ENCODE peak calls at places on chromosomes 1 and 21, in seven cellular contexts. Y is HS-27A, H is right lobe of liver, X is C1 segment of cervical spinal cord, K is anterior cingulate cortex, F is NCI-H1417 treated with DMSO at 0.1 percent for 48 hours, Z is GM18507. C is an unnamed sample.

GRCh38 chr1:222713091-222714012 is 988 bp downstream of the BROX start:
- DNase-seq in Y (peak; percentile 79), F (peak; percentile 81), H (peak; percentile 93), X (peak; percentile 80), K (peak; percentile 88), Z (peak; percentile 75), C (peak; percentile 80)

GRCh38 chr1:164712131-164713031 is 153.4 kb downstream of the PBX1 start:
- DNase-seq in K (no peak), H (peak; percentile 40), Z (no peak), F (no peak), X (no peak), Y (no peak), C (no peak)

GRCh38 chr1:234782821-234783220 is 172.8 kb upstream of the IRF2BP2 start:
- DNase-seq in K (no peak), X (no peak), H (no peak), F (no peak), Y (no peak), Z (no peak), C (no peak)

GRCh38 chr1:181779343-181779742 is 282.2 kb downstream of the ZNF648 start:
- DNase-seq in F (no peak), Z (no peak), H (no peak), X (no peak), Y (no peak), K (no peak), C (no peak)

GRCh38 chr1:63784489-63785390 is 10.9 kb downstream of the ROR1 start:
- DNase-seq in F (no peak), H (no peak), Y (no peak), Z (no peak), K (no peak), X (no peak), C (peak; percentile 68)

GRCh38 chr1:98963359-98963758 is 41.3 kb downstream of the PLPPR5 start:
- DNase-seq in H (no peak), Z (no peak), X (no peak), K (no peak), Y (no peak), F (no peak), C (no peak)

GRCh38 chr1:116262995-116263385 is 110.1 kb upstream of the ATP1A1 start:
- DNase-seq in H (no peak), F (no peak), Y (no peak), Z (no peak), X (no peak), K (no peak), C (no peak)

GRCh38 chr21:44067011-44067839 is 40.0 kb upstream of the PWP2 start:
- DNase-seq in Y (no peak), F (no peak), K (no peak), X (no peak), H (no peak), Z (no peak), C (no peak)

GRCh38 chr21:45177039-45177438 is 102.7 kb downstream of the ADARB1 start:
- DNase-seq in K (no peak), F (no peak), X (no peak), Z (no peak), H (no peak), Y (no peak), C (no peak)

GRCh38 chr1:77825356-77825709 is 45.9 kb downstream of the MIGA1 start:
- DNase-seq in Z (no peak), Y (peak; percentile 34), H (no peak), F (peak; percentile 5), K (no peak), X (no peak), C (no peak)

GRCh38 chr1:29806646-29807319 is 570.5 kb downstream of the PTPRU start:
- DNase-seq in F (no peak), X (no peak), Y (no peak), K (no peak), Z (no peak), H (no peak), C (no peak)